ENCODE peak calls at places on chromosome 17, in five cellular contexts. One of them, this sample, is unnamed.

GRCh38 chr17:29557085-29557697 is 9.6 kb downstream of the ABHD15 start:
- DNase-seq in CD4-positive, alpha-beta memory T cell: no peak
- DNase-seq in endothelial cell of umbilical vein: no peak
- DNase-seq in K562: no peak
- DNase-seq in Peyer's patch: no peak
- DNase-seq in this sample: no peak

GRCh38 chr17:45812102-45812501 is 28.0 kb downstream of the CRHR1 start:
- DNase-seq in CD4-positive, alpha-beta memory T cell: no peak
- DNase-seq in endothelial cell of umbilical vein: no peak
- DNase-seq in K562: peak; percentile 24
- DNase-seq in Peyer's patch: no peak
- DNase-seq in this sample: no peak

GRCh38 chr17:17696871-17697633 is 15.8 kb downstream of the RAI1 start:
- DNase-seq in CD4-positive, alpha-beta memory T cell: no peak
- DNase-seq in endothelial cell of umbilical vein: no peak
- DNase-seq in K562: no peak
- DNase-seq in Peyer's patch: no peak
- DNase-seq in this sample: no peak

GRCh38 chr17:2171725-2172446 is 117.0 kb downstream of the HIC1 start:
- DNase-seq in CD4-positive, alpha-beta memory T cell: no peak
- DNase-seq in endothelial cell of umbilical vein: peak; percentile 98
- DNase-seq in K562: no peak
- DNase-seq in Peyer's patch: no peak
- DNase-seq in this sample: no peak

GRCh38 chr17:82648761-82649474 is 674 bp upstream of the WDR45B start:
- DNase-seq in CD4-positive, alpha-beta memory T cell: peak; percentile 67
- DNase-seq in endothelial cell of umbilical vein: no peak
- DNase-seq in K562: peak; percentile 89
- DNase-seq in Peyer's patch: no peak
- DNase-seq in this sample: peak; percentile 48

GRCh38 chr17:7885357-7886226 is 3.0 kb upstream of the CHD3 start:
- DNase-seq in CD4-positive, alpha-beta memory T cell: peak; percentile 61
- DNase-seq in endothelial cell of umbilical vein: peak; percentile 50
- DNase-seq in K562: peak; percentile 55
- DNase-seq in Peyer's patch: peak; percentile 45
- DNase-seq in this sample: peak; percentile 27

GRCh38 chr17:16459850-16460550 is 32.0 kb downstream of the LRRC75A start:
- DNase-seq in CD4-positive, alpha-beta memory T cell: no peak
- DNase-seq in endothelial cell of umbilical vein: no peak
- DNase-seq in K562: no peak
- DNase-seq in Peyer's patch: no peak
- DNase-seq in this sample: no peak

GRCh38 chr17:58665946-58666857 is 25.6 kb downstream of the TEX14 start:
- DNase-seq in CD4-positive, alpha-beta memory T cell: no peak
- DNase-seq in endothelial cell of umbilical vein: peak; percentile 5
- DNase-seq in K562: no peak
- DNase-seq in Peyer's patch: no peak
- DNase-seq in this sample: no peak

GRCh38 chr17:83136931-83137330 is 57.5 kb downstream of the METRNL start:
- DNase-seq in CD4-positive, alpha-beta memory T cell: no peak
- DNase-seq in endothelial cell of umbilical vein: no peak
- DNase-seq in K562: no peak
- DNase-seq in Peyer's patch: peak; percentile 12
- DNase-seq in this sample: no peak

GRCh38 chr17:29046440-29046839 is 3.5 kb downstream of the PIPOX start:
- DNase-seq in CD4-positive, alpha-beta memory T cell: no peak
- DNase-seq in endothelial cell of umbilical vein: no peak
- DNase-seq in K562: no peak
- DNase-seq in Peyer's patch: no peak
- DNase-seq in this sample: no peak

GRCh38 chr17:944266-944665 is 35.3 kb downstream of the NXN start:
- DNase-seq in CD4-positive, alpha-beta memory T cell: no peak
- DNase-seq in endothelial cell of umbilical vein: no peak
- DNase-seq in K562: no peak
- DNase-seq in Peyer's patch: no peak
- DNase-seq in this sample: no peak

DNA sequence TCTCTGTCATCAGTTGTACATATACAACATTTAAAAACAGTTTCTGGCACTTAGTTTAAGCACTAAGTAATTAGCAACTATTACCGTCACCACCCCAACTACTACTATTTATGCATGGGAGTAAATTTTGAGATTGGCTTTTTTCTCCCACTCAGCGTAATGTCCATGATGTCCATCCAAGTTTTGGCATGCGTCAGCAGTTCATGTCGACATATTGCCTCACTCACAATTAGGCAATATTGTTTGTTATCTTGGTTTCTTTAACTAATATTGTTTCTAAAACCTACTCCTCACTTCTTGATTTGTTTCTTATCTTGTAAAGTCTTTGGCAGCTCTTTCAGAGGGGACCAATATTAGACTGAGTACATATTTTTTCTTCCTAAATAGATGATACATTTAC is 131.3 kb downstream of the KCNJ18 start:
- DNase-seq in CD4-positive, alpha-beta memory T cell: no peak
- DNase-seq in endothelial cell of umbilical vein: no peak
- DNase-seq in K562: no peak
- DNase-seq in Peyer's patch: no peak
- DNase-seq in this sample: no peak
- H3K9me3 ChIP-seq in CD4-positive, alpha-beta memory T cell: no peaks in the 10 kb centered on the region
- H3K9me3 ChIP-seq in endothelial cell of umbilical vein: peaks cover 5% of the 10 kb centered on the region
- H3K9me3 ChIP-seq in K562: no peaks in the 10 kb centered on the region
- H3K9me3 ChIP-seq in Peyer's patch: no peaks in the 10 kb centered on the region
- H3K9me3 ChIP-seq in this sample: no peaks in the 10 kb centered on the region

GRCh38 chr17:53119773-53120172 is 703.0 kb upstream of the KIF2B start:
- DNase-seq in CD4-positive, alpha-beta memory T cell: no peak
- DNase-seq in endothelial cell of umbilical vein: no peak
- DNase-seq in K562: no peak
- DNase-seq in Peyer's patch: no peak
- DNase-seq in this sample: no peak

GRCh38 chr17:53122966-53123365 is 699.8 kb upstream of the KIF2B start:
- DNase-seq in CD4-positive, alpha-beta memory T cell: no peak
- DNase-seq in endothelial cell of umbilical vein: no peak
- DNase-seq in K562: no peak
- DNase-seq in Peyer's patch: no peak
- DNase-seq in this sample: no peak

GRCh38 chr17:53118948-53119347 is 703.8 kb upstream of the KIF2B start:
- DNase-seq in CD4-positive, alpha-beta memory T cell: no peak
- DNase-seq in endothelial cell of umbilical vein: no peak
- DNase-seq in K562: no peak
- DNase-seq in Peyer's patch: no peak
- DNase-seq in this sample: no peak
- H3K9me3 ChIP-seq in CD4-positive, alpha-beta memory T cell: no peaks in the 10 kb centered on the region
- H3K9me3 ChIP-seq in endothelial cell of umbilical vein: no peaks in the 10 kb centered on the region
- H3K9me3 ChIP-seq in K562: no peaks in the 10 kb centered on the region
- H3K9me3 ChIP-seq in Peyer's patch: no peaks in the 10 kb centered on the region
- H3K9me3 ChIP-seq in this sample: no peaks in the 10 kb centered on the region

DNA sequence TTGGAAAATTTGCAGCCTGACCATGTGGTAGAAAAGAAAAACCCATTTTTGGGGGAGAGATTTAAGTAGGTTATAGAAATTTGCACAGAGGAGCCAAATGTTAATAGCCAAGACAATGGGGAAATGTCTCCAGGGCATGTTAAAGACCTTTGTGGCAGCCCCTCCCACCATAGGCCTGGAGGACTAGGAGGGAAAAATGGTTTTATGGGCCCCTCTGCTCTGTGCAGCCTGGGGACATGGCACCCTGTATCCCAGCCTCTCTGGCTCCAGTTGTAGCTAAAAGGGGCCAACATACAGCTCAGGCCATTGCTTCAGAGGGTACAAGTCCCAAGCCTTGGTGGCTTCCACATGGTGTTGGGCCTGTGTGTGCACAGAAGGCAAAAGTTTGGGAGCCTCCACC is 245.9 kb upstream of the AXIN2 start:
- DNase-seq in CD4-positive, alpha-beta memory T cell: no peak
- DNase-seq in endothelial cell of umbilical vein: no peak
- DNase-seq in K562: no peak
- DNase-seq in Peyer's patch: no peak
- DNase-seq in this sample: no peak
- H3K9me3 ChIP-seq in CD4-positive, alpha-beta memory T cell: no peaks in the 10 kb centered on the region
- H3K9me3 ChIP-seq in endothelial cell of umbilical vein: peaks cover 2% of the 10 kb centered on the region
- H3K9me3 ChIP-seq in K562: no peaks in the 10 kb centered on the region
- H3K9me3 ChIP-seq in Peyer's patch: no peaks in the 10 kb centered on the region
- H3K9me3 ChIP-seq in this sample: no peaks in the 10 kb centered on the region

DNA sequence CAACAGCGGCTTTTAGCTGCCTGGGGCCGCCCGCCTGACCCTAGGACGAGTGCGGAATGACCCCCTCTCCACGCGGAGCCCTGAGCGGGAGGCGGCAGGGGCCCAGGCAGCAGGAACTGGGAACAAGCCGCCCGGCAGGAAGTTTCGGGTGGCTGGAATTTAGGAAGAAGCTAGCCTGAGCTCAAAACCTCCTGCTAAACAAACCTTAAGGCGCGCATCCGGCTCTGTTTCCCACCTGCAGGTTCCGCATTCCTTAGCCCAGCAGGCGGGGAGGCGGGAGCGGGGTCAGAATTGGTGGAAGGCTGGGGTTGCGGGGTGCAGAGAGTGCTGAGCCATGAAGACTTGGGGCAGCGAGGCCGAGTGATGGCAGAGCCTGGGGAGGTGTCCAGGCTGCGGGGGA is 813.9 kb downstream of the KCNJ18 start:
- DNase-seq in CD4-positive, alpha-beta memory T cell: no peak
- DNase-seq in endothelial cell of umbilical vein: no peak
- DNase-seq in K562: no peak
- DNase-seq in Peyer's patch: no peak
- DNase-seq in this sample: no peak
- H3K9me3 ChIP-seq in CD4-positive, alpha-beta memory T cell: no peaks in the 10 kb centered on the region
- H3K9me3 ChIP-seq in endothelial cell of umbilical vein: no peaks in the 10 kb centered on the region
- H3K9me3 ChIP-seq in K562: no peaks in the 10 kb centered on the region
- H3K9me3 ChIP-seq in Peyer's patch: no peaks in the 10 kb centered on the region
- H3K9me3 ChIP-seq in this sample: no peaks in the 10 kb centered on the region

DNA sequence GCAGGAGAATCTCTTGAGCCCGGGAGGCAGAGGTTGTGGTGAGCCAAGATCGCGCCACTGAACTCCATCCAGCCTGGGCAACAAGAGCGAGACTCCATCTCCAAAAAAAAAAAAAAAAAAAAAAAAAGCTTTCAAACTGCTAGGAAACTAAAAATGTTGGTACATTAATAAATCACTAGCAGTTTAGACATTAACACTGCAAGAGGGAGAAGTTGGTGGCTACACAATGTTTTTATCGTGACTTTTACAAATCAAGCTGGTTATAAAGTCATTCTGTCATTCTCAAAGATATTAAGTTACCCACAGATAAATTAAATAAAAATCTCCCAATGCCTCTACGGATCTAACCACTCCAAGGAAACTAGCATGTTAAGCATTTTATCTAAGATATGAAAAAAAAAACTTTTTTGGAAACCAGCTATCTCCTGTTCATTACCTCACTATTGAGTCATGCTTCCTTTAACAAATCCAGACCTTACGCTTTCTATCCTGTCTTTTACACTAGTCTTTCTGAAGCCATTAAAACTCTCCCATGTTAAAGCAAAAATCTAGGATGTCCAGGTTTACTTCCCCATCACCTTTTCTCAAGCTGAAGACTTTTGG is 85.9 kb upstream of the SMURF2 start:
- DNase-seq in CD4-positive, alpha-beta memory T cell: no peak
- DNase-seq in endothelial cell of umbilical vein: peak; percentile 81
- DNase-seq in K562: no peak
- DNase-seq in Peyer's patch: no peak
- DNase-seq in this sample: no peak
- H3K9me3 ChIP-seq in CD4-positive, alpha-beta memory T cell: no peaks in the 10 kb centered on the region
- H3K9me3 ChIP-seq in endothelial cell of umbilical vein: no peaks in the 10 kb centered on the region
- H3K9me3 ChIP-seq in K562: no peaks in the 10 kb centered on the region
- H3K9me3 ChIP-seq in Peyer's patch: no peaks in the 10 kb centered on the region
- H3K9me3 ChIP-seq in this sample: no peaks in the 10 kb centered on the region

GRCh38 chr17:61746248-61746985 is 116.9 kb downstream of the BRIP1 start:
- DNase-seq in CD4-positive, alpha-beta memory T cell: no peak
- DNase-seq in endothelial cell of umbilical vein: no peak
- DNase-seq in K562: no peak
- DNase-seq in Peyer's patch: no peak
- DNase-seq in this sample: no peak

GRCh38 chr17:61743766-61744165 is 119.6 kb downstream of the BRIP1 start:
- DNase-seq in CD4-positive, alpha-beta memory T cell: no peak
- DNase-seq in endothelial cell of umbilical vein: no peak
- DNase-seq in K562: no peak
- DNase-seq in Peyer's patch: no peak
- DNase-seq in this sample: no peak

GRCh38 chr17:61739002-61739401 is 124.3 kb downstream of the BRIP1 start:
- DNase-seq in CD4-positive, alpha-beta memory T cell: no peak
- DNase-seq in endothelial cell of umbilical vein: no peak
- DNase-seq in K562: no peak
- DNase-seq in Peyer's patch: no peak
- DNase-seq in this sample: no peak

GRCh38 chr17:61744804-61745203 is 118.5 kb downstream of the BRIP1 start:
- DNase-seq in CD4-positive, alpha-beta memory T cell: no peak
- DNase-seq in endothelial cell of umbilical vein: no peak
- DNase-seq in K562: no peak
- DNase-seq in Peyer's patch: no peak
- DNase-seq in this sample: no peak

DNA sequence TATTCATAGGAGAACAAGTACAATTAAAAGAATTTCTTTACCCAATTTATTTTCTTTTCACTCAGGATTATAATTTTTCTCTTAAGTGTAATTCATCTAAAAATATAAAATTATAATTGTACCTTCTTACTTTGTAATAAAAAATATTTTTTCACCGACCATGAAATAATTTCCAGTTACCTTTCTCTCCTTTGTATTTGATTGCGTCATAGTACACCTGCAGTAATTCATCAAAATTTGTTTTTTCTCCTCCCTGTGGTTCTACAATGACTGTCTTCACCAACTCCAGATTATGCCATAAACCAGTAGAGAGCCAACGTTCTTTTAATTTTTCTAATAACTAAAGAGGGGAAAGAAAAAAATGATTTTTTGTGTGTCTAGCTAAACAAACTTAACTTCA is 119.1 kb downstream of the BRIP1 start:
- DNase-seq in CD4-positive, alpha-beta memory T cell: no peak
- DNase-seq in endothelial cell of umbilical vein: no peak
- DNase-seq in K562: no peak
- DNase-seq in Peyer's patch: no peak
- DNase-seq in this sample: no peak
- H3K9me3 ChIP-seq in CD4-positive, alpha-beta memory T cell: no peaks in the 10 kb centered on the region
- H3K9me3 ChIP-seq in endothelial cell of umbilical vein: no peaks in the 10 kb centered on the region
- H3K9me3 ChIP-seq in K562: no peaks in the 10 kb centered on the region
- H3K9me3 ChIP-seq in Peyer's patch: no peaks in the 10 kb centered on the region
- H3K9me3 ChIP-seq in this sample: no peaks in the 10 kb centered on the region

GRCh38 chr17:27218041-27218440 is 75.9 kb upstream of the WSB1 start:
- DNase-seq in CD4-positive, alpha-beta memory T cell: no peak
- DNase-seq in endothelial cell of umbilical vein: no peak
- DNase-seq in K562: no peak
- DNase-seq in Peyer's patch: peak; percentile 24
- DNase-seq in this sample: no peak
- H3K9me3 ChIP-seq in CD4-positive, alpha-beta memory T cell: no peaks in the 10 kb centered on the region
- H3K9me3 ChIP-seq in endothelial cell of umbilical vein: no peaks in the 10 kb centered on the region
- H3K9me3 ChIP-seq in K562: no peaks in the 10 kb centered on the region
- H3K9me3 ChIP-seq in Peyer's patch: no peaks in the 10 kb centered on the region
- H3K9me3 ChIP-seq in this sample: no peaks in the 10 kb centered on the region

GRCh38 chr17:21602176-21602575 is 90.1 kb upstream of the KCNJ18 start:
- DNase-seq in CD4-positive, alpha-beta memory T cell: no peak
- DNase-seq in endothelial cell of umbilical vein: no peak
- DNase-seq in K562: no peak
- DNase-seq in Peyer's patch: no peak
- DNase-seq in this sample: no peak
- H3K9me3 ChIP-seq in CD4-positive, alpha-beta memory T cell: no peaks in the 10 kb centered on the region
- H3K9me3 ChIP-seq in endothelial cell of umbilical vein: no peaks in the 10 kb centered on the region
- H3K9me3 ChIP-seq in K562: no peaks in the 10 kb centered on the region
- H3K9me3 ChIP-seq in Peyer's patch: no peaks in the 10 kb centered on the region
- H3K9me3 ChIP-seq in this sample: no peaks in the 10 kb centered on the region

This sample was measured in effector memory CD4-positive, alpha-beta T cell.